ENCODE peak calls at places on chromosomes 2 and 18, in five cellular contexts. One of them, this sample, is unnamed.

GRCh38 chr2:177161741-177162440 is 50.7 kb upstream of the HNRNPA3 start:
- DNase-seq in HCT116: no peak
- DNase-seq in astrocyte: peak; percentile 9
- DNase-seq in fibroblast of lung: peak; percentile 55
- DNase-seq in transverse colon: no peak
- DNase-seq in this sample: no peak

GRCh38 chr2:182242561-182242960 is 184.3 kb downstream of the PDE1A start:
- DNase-seq in HCT116: no peak
- DNase-seq in astrocyte: no peak
- DNase-seq in fibroblast of lung: no peak
- DNase-seq in transverse colon: no peak
- DNase-seq in this sample: no peak

GRCh38 chr2:70982971-70983370 is 4.5 kb downstream of the ANKRD53 start:
- DNase-seq in HCT116: no peak
- DNase-seq in astrocyte: no peak
- DNase-seq in fibroblast of lung: no peak
- DNase-seq in transverse colon: no peak
- DNase-seq in this sample: no peak

GRCh38 chr2:97659256-97660043 is 4.4 kb downstream of the ACTR1B start:
- DNase-seq in HCT116: no peak
- DNase-seq in astrocyte: no peak
- DNase-seq in fibroblast of lung: no peak
- DNase-seq in transverse colon: no peak
- DNase-seq in this sample: no peak

GRCh38 chr18:2027026-2027425 is 544.3 kb downstream of the METTL4 start:
- DNase-seq in HCT116: no peak
- DNase-seq in astrocyte: peak; percentile 19
- DNase-seq in fibroblast of lung: no peak
- DNase-seq in transverse colon: no peak
- DNase-seq in this sample: no peak

GRCh38 chr2:163997466-163997865 is 261.7 kb upstream of the FIGN start:
- DNase-seq in HCT116: no peak
- DNase-seq in astrocyte: no peak
- DNase-seq in fibroblast of lung: no peak
- DNase-seq in transverse colon: no peak
- DNase-seq in this sample: no peak

GRCh38 chr2:158967114-158967730 is 1.2 kb upstream of the TANC1 start:
- DNase-seq in HCT116: no peak
- DNase-seq in astrocyte: no peak
- DNase-seq in fibroblast of lung: no peak
- DNase-seq in transverse colon: peak; percentile 17
- DNase-seq in this sample: peak; percentile 15

GRCh38 chr2:48287971-48288370 is 242.0 kb upstream of the STON1 start:
- DNase-seq in HCT116: no peak
- DNase-seq in astrocyte: no peak
- DNase-seq in fibroblast of lung: no peak
- DNase-seq in transverse colon: no peak
- DNase-seq in this sample: no peak

GRCh38 chr2:72026819-72027425 is 120.7 kb downstream of the CYP26B1 start:
- DNase-seq in HCT116: no peak
- DNase-seq in astrocyte: no peak
- DNase-seq in fibroblast of lung: no peak
- DNase-seq in transverse colon: no peak
- DNase-seq in this sample: no peak

GRCh38 chr2:207408086-207408794 is 121.5 kb upstream of the CREB1 start:
- DNase-seq in HCT116: no peak
- DNase-seq in astrocyte: no peak
- DNase-seq in fibroblast of lung: peak; percentile 34
- DNase-seq in transverse colon: peak; percentile 9
- DNase-seq in this sample: no peak

GRCh38 chr2:58709274-58709673 is 468.1 kb upstream of the FANCL start:
- DNase-seq in HCT116: no peak
- DNase-seq in astrocyte: no peak
- DNase-seq in fibroblast of lung: no peak
- DNase-seq in transverse colon: no peak
- DNase-seq in this sample: no peak

GRCh38 chr2:240704651-240705050 is 13.0 kb downstream of the AQP12A start:
- DNase-seq in HCT116: no peak
- DNase-seq in astrocyte: no peak
- DNase-seq in fibroblast of lung: no peak
- DNase-seq in transverse colon: no peak
- DNase-seq in this sample: peak; percentile 14

GRCh38 chr2:46297546-46298271 is 502 bp downstream of the EPAS1 start:
- DNase-seq in HCT116: no peak
- DNase-seq in astrocyte: no peak
- DNase-seq in fibroblast of lung: no peak
- DNase-seq in transverse colon: peak; percentile 93
- DNase-seq in this sample: peak; percentile 32

GRCh38 chr18:44922968-44923367 is 242.3 kb downstream of the SETBP1 start:
- DNase-seq in HCT116: no peak
- DNase-seq in astrocyte: peak; percentile 12
- DNase-seq in fibroblast of lung: peak; percentile 73
- DNase-seq in transverse colon: no peak
- DNase-seq in this sample: no peak

GRCh38 chr2:237636578-237636977 is 9.2 kb downstream of the LRRFIP1 start:
- DNase-seq in HCT116: no peak
- DNase-seq in astrocyte: no peak
- DNase-seq in fibroblast of lung: no peak
- DNase-seq in transverse colon: no peak
- DNase-seq in this sample: no peak

GRCh38 chr2:37307500-37307899 is 17.1 kb downstream of the PRKD3 start:
- DNase-seq in HCT116: no peak
- DNase-seq in astrocyte: no peak
- DNase-seq in fibroblast of lung: no peak
- DNase-seq in transverse colon: no peak
- DNase-seq in this sample: no peak

GRCh38 chr2:241724975-241725870 is 9.2 kb upstream of the D2HGDH start:
- DNase-seq in HCT116: no peak
- DNase-seq in astrocyte: no peak
- DNase-seq in fibroblast of lung: no peak
- DNase-seq in transverse colon: no peak
- DNase-seq in this sample: no peak

GRCh38 chr2:27264753-27265535 is 2.1 kb upstream of the SLC30A3 start:
- DNase-seq in HCT116: peak; percentile 54
- DNase-seq in astrocyte: no peak
- DNase-seq in fibroblast of lung: peak; percentile 31
- DNase-seq in transverse colon: peak; percentile 66
- DNase-seq in this sample: peak; percentile 90

GRCh38 chr2:72893594-72894319 is 6.5 kb downstream of the SPR start:
- DNase-seq in HCT116: no peak
- DNase-seq in astrocyte: peak; percentile 33
- DNase-seq in fibroblast of lung: peak; percentile 63
- DNase-seq in transverse colon: peak; percentile 48
- DNase-seq in this sample: peak; percentile 65

GRCh38 chr2:58228272-58228671 is 12.9 kb downstream of the FANCL start:
- DNase-seq in HCT116: no peak
- DNase-seq in astrocyte: no peak
- DNase-seq in fibroblast of lung: no peak
- DNase-seq in transverse colon: no peak
- DNase-seq in this sample: no peak

GRCh38 chr2:238911376-238912227 is 63.7 kb downstream of the TWIST2 start:
- DNase-seq in HCT116: no peak
- DNase-seq in astrocyte: no peak
- DNase-seq in fibroblast of lung: no peak
- DNase-seq in transverse colon: no peak
- DNase-seq in this sample: no peak

GRCh38 chr2:155528034-155528433 is 804.5 kb downstream of the NR4A2 start:
- DNase-seq in HCT116: no peak
- DNase-seq in astrocyte: no peak
- DNase-seq in fibroblast of lung: no peak
- DNase-seq in transverse colon: no peak
- DNase-seq in this sample: no peak

GRCh38 chr2:26312471-26312870 is 33.5 kb upstream of the SELENOI start:
- DNase-seq in HCT116: no peak
- DNase-seq in astrocyte: no peak
- DNase-seq in fibroblast of lung: no peak
- DNase-seq in transverse colon: no peak
- DNase-seq in this sample: no peak

GRCh38 chr2:128196026-128196822 is 105.2 kb downstream of the UGGT1 start:
- DNase-seq in HCT116: no peak
- DNase-seq in astrocyte: peak; percentile 52
- DNase-seq in fibroblast of lung: peak; percentile 54
- DNase-seq in transverse colon: peak; percentile 42
- DNase-seq in this sample: no peak

GRCh38 chr18:34929336-34929780 is 111.9 kb upstream of the MAPRE2 start:
- DNase-seq in HCT116: peak; percentile 55
- DNase-seq in astrocyte: peak; percentile 82
- DNase-seq in fibroblast of lung: peak; percentile 89
- DNase-seq in transverse colon: no peak
- DNase-seq in this sample: no peak

GRCh38 chr2:234290671-234291070 is 206.2 kb downstream of the ARL4C start:
- DNase-seq in HCT116: no peak
- DNase-seq in astrocyte: no peak
- DNase-seq in fibroblast of lung: no peak
- DNase-seq in transverse colon: peak; percentile 60
- DNase-seq in this sample: no peak

GRCh38 chr2:140586379-140586778 is 1544.4 kb downstream of the LRP1B start:
- DNase-seq in HCT116: peak; percentile 45
- DNase-seq in astrocyte: no peak
- DNase-seq in fibroblast of lung: peak; percentile 8
- DNase-seq in transverse colon: peak; percentile 8
- DNase-seq in this sample: peak; percentile 30

GRCh38 chr2:9778012-9778411 is 65.3 kb upstream of the TAF1B start:
- DNase-seq in HCT116: peak; percentile 28
- DNase-seq in astrocyte: no peak
- DNase-seq in fibroblast of lung: no peak
- DNase-seq in transverse colon: peak; percentile 46
- DNase-seq in this sample: no peak

GRCh38 chr2:105609756-105610397 is 134.8 kb upstream of the NCK2 start:
- DNase-seq in HCT116: no peak
- DNase-seq in astrocyte: no peak
- DNase-seq in fibroblast of lung: no peak
- DNase-seq in transverse colon: no peak
- DNase-seq in this sample: no peak

GRCh38 chr2:233976690-233977294 is 59.6 kb downstream of the TRPM8 start:
- DNase-seq in HCT116: peak; percentile 62
- DNase-seq in astrocyte: peak; percentile 66
- DNase-seq in fibroblast of lung: peak; percentile 87
- DNase-seq in transverse colon: no peak
- DNase-seq in this sample: peak; percentile 42

GRCh38 chr2:85875613-85876012 is 13.2 kb downstream of the ST3GAL5 start:
- DNase-seq in HCT116: no peak
- DNase-seq in astrocyte: no peak
- DNase-seq in fibroblast of lung: no peak
- DNase-seq in transverse colon: no peak
- DNase-seq in this sample: no peak
- H3K4me1 ChIP-seq in HCT116: no peaks in the 10 kb centered on the region
- H3K4me1 ChIP-seq in astrocyte: peaks cover 6% of the 10 kb centered on the region
- H3K4me1 ChIP-seq in fibroblast of lung: no peaks in the 10 kb centered on the region
- H3K4me1 ChIP-seq in transverse colon: no peaks in the 10 kb centered on the region
- H3K4me1 ChIP-seq in this sample: no peaks in the 10 kb centered on the region

GRCh38 chr2:220296174-220296573 is 668.7 kb downstream of the SLC4A3 start:
- DNase-seq in HCT116: no peak
- DNase-seq in astrocyte: no peak
- DNase-seq in fibroblast of lung: peak; percentile 34
- DNase-seq in transverse colon: no peak
- DNase-seq in this sample: no peak
- TF ChIP-seq CTCF in HCT116: no peak
- TF ChIP-seq CTCF in astrocyte: no peak
- TF ChIP-seq CTCF in fibroblast of lung: no peak
- TF ChIP-seq CTCF in transverse colon: no peak
- TF ChIP-seq CTCF in this sample: no peak

GRCh38 chr2:17583166-17583565 is 42.7 kb downstream of the VSNL1 start:
- DNase-seq in HCT116: no peak
- DNase-seq in astrocyte: peak; percentile 72
- DNase-seq in fibroblast of lung: peak; percentile 10
- DNase-seq in transverse colon: no peak
- DNase-seq in this sample: no peak
- H3K4me1 ChIP-seq in HCT116: peaks cover 19% of the 10 kb centered on the region
- H3K4me1 ChIP-seq in astrocyte: peaks cover 3% of the 10 kb centered on the region
- H3K4me1 ChIP-seq in fibroblast of lung: peaks cover under 1% of the 10 kb centered on the region
- H3K4me1 ChIP-seq in transverse colon: peaks cover 10% of the 10 kb centered on the region
- H3K4me1 ChIP-seq in this sample: no peaks in the 10 kb centered on the region

DNA sequence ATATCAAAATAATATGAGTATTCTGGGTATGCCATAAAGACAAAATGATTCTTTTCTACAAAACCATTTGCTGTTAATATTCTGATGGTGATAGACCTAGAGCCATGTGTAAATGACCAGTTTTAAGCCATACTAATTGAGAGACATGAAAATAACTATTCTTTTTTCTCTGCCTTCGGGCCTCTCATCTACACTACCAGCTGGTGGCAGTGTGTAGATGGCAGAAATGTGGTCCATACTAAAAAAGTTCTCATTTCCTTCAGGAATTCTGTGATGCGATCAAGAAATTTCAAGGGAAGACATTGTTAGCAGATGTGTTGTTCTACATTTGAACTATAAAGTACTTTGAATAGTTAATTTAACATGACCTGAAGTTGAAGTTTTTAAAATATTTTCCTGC is 485.2 kb downstream of the TRIB2 start:
- DNase-seq in HCT116: no peak
- DNase-seq in astrocyte: peak; percentile 1
- DNase-seq in fibroblast of lung: peak; percentile 33
- DNase-seq in transverse colon: no peak
- DNase-seq in this sample: no peak
- TF ChIP-seq CTCF in HCT116: no peak
- TF ChIP-seq CTCF in astrocyte: peak; percentile 38
- TF ChIP-seq CTCF in fibroblast of lung: no peak
- TF ChIP-seq CTCF in transverse colon: no peak
- TF ChIP-seq CTCF in this sample: peak; percentile 67

DNA sequence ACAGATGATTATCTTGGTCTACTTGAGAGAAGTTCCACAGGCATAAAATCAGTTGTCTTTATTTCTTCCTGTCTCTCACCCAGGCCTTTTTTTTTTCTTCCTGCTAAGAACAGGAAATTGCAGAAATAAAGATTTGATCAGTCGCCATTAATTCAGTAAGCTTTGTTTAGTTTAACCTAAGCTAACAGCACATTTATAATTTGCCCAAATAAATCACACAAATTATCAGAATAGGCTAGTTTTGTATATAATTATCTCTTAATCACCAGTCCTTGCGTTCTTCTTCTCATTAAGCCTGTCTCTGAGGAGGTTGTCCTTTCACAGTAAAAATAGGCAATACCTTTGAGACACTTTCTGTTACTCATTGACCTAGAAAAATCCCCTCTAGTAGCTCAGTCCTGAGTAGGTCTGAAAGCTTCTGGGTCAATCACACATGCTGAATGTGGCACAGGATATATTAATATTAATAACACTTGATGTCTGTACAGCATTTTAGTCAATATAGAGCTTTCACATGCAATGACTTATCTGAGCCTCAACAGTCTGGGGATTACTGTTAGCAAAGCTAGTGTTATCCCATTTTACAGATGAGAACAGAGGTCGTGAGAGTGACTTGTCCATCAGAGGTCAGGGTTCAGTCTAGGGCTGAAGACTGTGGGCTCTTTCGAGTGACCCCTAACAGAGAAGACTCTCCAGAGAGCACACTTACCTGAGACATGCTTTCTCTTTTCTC is 11.2 kb upstream of the STK17B start:
- DNase-seq in HCT116: no peak
- DNase-seq in astrocyte: no peak
- DNase-seq in fibroblast of lung: no peak
- DNase-seq in transverse colon: no peak
- DNase-seq in this sample: no peak
- H3K4me1 ChIP-seq in HCT116: no peaks in the 10 kb centered on the region
- H3K4me1 ChIP-seq in astrocyte: no peaks in the 10 kb centered on the region
- H3K4me1 ChIP-seq in fibroblast of lung: no peaks in the 10 kb centered on the region
- H3K4me1 ChIP-seq in transverse colon: no peaks in the 10 kb centered on the region
- H3K4me1 ChIP-seq in this sample: no peaks in the 10 kb centered on the region

GRCh38 chr2:42168459-42169099 is 574 bp upstream of the EML4 start:
- DNase-seq in HCT116: no peak
- DNase-seq in astrocyte: no peak
- DNase-seq in fibroblast of lung: no peak
- DNase-seq in transverse colon: no peak
- DNase-seq in this sample: no peak
- TF ChIP-seq CTCF in HCT116: no peak
- TF ChIP-seq CTCF in astrocyte: no peak
- TF ChIP-seq CTCF in fibroblast of lung: no peak
- TF ChIP-seq CTCF in transverse colon: no peak
- TF ChIP-seq CTCF in this sample: no peak

GRCh38 chr2:197239434-197239833 is 71.1 kb downstream of the ANKRD44 start:
- DNase-seq in HCT116: no peak
- DNase-seq in astrocyte: no peak
- DNase-seq in fibroblast of lung: no peak
- DNase-seq in transverse colon: no peak
- DNase-seq in this sample: no peak
- H3K4me1 ChIP-seq in HCT116: no peaks in the 10 kb centered on the region
- H3K4me1 ChIP-seq in astrocyte: no peaks in the 10 kb centered on the region
- H3K4me1 ChIP-seq in fibroblast of lung: no peaks in the 10 kb centered on the region
- H3K4me1 ChIP-seq in transverse colon: no peaks in the 10 kb centered on the region
- H3K4me1 ChIP-seq in this sample: no peaks in the 10 kb centered on the region